ENCODE peak calls at places on chromosome 2, in four cellular contexts. One of them, this sample, is unnamed.

GRCh38 chr2:33426666-33427231 is 49.7 kb upstream of the RASGRP3 start:
- DNase-seq in HepG2: peak
- DNase-seq in PC-3: peak
- DNase-seq in HCT116: no peak
- DNase-seq in this sample: no peak

GRCh38 chr2:39234754-39235153 is 9.0 kb downstream of the CDKL4 start:
- DNase-seq in HCT116: no peak
- DNase-seq in PC-3: peak
- DNase-seq in HepG2: peak
- DNase-seq in this sample: no peak

GRCh38 chr2:29010946-29011649 is 30.0 kb downstream of the TOGARAM2 start:
- DNase-seq in PC-3: no peak
- DNase-seq in HCT116: no peak
- DNase-seq in HepG2: no peak
- DNase-seq in this sample: peak

GRCh38 chr2:100818606-100819364 is 1.2 kb upstream of the NPAS2 start:
- DNase-seq in HCT116: peak
- DNase-seq in HepG2: peak
- DNase-seq in PC-3: peak
- DNase-seq in this sample: peak

GRCh38 chr2:233929352-233929843 is 12.2 kb downstream of the TRPM8 start:
- DNase-seq in PC-3: peak
- DNase-seq in HCT116: peak
- DNase-seq in HepG2: no peak
- DNase-seq in this sample: no peak

GRCh38 chr2:9885036-9885684 is 41.9 kb downstream of the TAF1B start:
- DNase-seq in HCT116: no peak
- DNase-seq in PC-3: no peak
- DNase-seq in HepG2: no peak
- DNase-seq in this sample: no peak

GRCh38 chr2:225270861-225271260 is 128.6 kb upstream of the NYAP2 start:
- DNase-seq in PC-3: peak
- DNase-seq in HepG2: no peak
- DNase-seq in HCT116: peak
- DNase-seq in this sample: no peak

GRCh38 chr2:46308629-46309028 is 11.4 kb downstream of the EPAS1 start:
- DNase-seq in HepG2: peak
- DNase-seq in HCT116: no peak
- DNase-seq in PC-3: no peak
- DNase-seq in this sample: no peak

GRCh38 chr2:14702258-14702657 is 69.7 kb downstream of the LRATD1 start:
- DNase-seq in HCT116: no peak
- DNase-seq in PC-3: no peak
- DNase-seq in HepG2: no peak
- DNase-seq in this sample: no peak

GRCh38 chr2:148234143-148234542 is 213.3 kb downstream of the MBD5 start:
- DNase-seq in HCT116: no peak
- DNase-seq in PC-3: no peak
- DNase-seq in HepG2: no peak
- DNase-seq in this sample: no peak

GRCh38 chr2:163302141-163302540 is 433.7 kb downstream of the FIGN start:
- DNase-seq in HCT116: no peak
- DNase-seq in HepG2: no peak
- DNase-seq in PC-3: no peak
- DNase-seq in this sample: no peak

GRCh38 chr2:134718095-134718955 is 475 bp downstream of the TMEM163 start:
- DNase-seq in HepG2: no peak
- DNase-seq in HCT116: no peak
- DNase-seq in PC-3: no peak
- DNase-seq in this sample: peak

DNA sequence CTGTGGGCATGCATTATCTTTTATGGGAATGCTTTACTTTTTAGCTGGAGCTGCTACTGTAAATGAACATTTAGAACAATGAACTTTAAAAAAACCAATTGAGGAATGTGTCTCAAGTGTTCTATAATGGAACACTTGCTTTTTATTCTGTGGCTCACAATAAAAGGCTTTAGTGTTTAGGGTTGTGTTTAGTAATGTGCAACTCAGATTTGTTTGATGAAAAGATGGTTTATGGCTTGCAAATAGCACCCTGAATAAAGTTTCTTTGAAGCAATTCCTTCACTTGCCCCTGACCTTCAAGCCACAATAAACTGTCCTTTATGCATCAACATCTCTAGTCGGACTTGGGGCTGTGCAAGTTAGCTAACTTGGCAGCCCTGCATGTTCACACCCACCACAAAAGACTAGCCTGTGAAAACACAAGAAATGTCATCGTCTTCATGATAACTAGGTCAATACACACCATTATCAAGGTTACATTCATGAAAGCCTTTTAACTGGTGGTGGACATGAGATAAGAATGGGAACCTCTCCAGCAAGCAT is 98.7 kb downstream of the MYO1B start:
- DNase-seq in HCT116: no peak
- DNase-seq in HepG2: no peak
- DNase-seq in PC-3: no peak
- DNase-seq in this sample: no peak
- H3K9ac ChIP-seq in HCT116: no peak
- H3K9ac ChIP-seq in HepG2: no peak
- H3K9ac ChIP-seq in PC-3: no peak
- H3K9ac ChIP-seq in this sample: no peak

GRCh38 chr2:11377915-11378649 is 33.6 kb upstream of the ROCK2 start:
- DNase-seq in HCT116: no peak
- DNase-seq in HepG2: no peak
- DNase-seq in PC-3: no peak
- DNase-seq in this sample: no peak
- H3K4me3 ChIP-seq in HCT116: no peak
- H3K4me3 ChIP-seq in HepG2: no peak
- H3K4me3 ChIP-seq in PC-3: no peak
- H3K4me3 ChIP-seq in this sample: no peak

DNA sequence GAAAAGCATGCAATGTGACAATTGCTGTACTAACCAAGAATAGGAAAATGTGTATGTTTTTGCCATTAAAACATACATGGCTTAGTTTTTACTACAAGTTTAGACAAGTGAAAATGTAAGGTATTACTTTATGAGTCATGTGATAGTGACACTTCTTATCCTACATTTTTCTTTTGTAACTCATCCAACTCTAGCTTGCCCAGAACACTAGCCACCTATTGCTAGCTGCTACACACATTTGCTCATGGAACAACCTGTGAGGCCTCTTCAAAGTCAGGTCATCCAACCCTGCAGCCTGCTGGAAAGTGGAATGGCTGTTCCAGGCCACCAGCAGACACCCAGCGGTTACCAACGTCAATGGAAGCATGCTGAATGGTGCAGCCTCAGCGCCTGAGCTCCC is 1043.9 kb downstream of the TMEM182 start:
- DNase-seq in PC-3: peak
- DNase-seq in HepG2: no peak
- DNase-seq in HCT116: no peak
- DNase-seq in this sample: no peak
- H2AFZ ChIP-seq in PC-3: no peak
- H2AFZ ChIP-seq in HepG2: no peak
- H2AFZ ChIP-seq in HCT116: no peak
- H2AFZ ChIP-seq in this sample: no peak

DNA sequence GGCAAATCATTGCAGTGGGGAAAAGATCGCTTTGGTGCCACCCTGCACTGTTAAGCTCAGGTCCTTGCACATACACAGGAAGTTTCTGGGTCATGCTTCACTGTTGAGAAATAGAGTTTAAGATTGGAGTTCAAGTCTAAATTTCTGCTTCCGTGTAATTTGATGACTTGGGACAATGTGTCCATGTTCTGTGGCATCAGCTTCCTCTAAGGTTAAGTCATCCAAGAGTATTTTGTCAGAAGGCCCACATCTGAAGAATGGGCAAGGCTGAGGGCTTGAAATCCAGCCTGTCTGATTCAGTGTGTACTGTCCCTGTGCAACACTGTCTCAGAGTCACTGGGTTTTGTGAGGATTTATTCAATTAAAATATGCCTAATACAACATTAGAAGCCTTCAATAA is 880.7 kb downstream of the SUCLG1 start:
- DNase-seq in PC-3: peak
- DNase-seq in HepG2: no peak
- DNase-seq in HCT116: no peak
- DNase-seq in this sample: no peak
- H3K9ac ChIP-seq in PC-3: no peak
- H3K9ac ChIP-seq in HepG2: no peak
- H3K9ac ChIP-seq in HCT116: no peak
- H3K9ac ChIP-seq in this sample: no peak

DNA sequence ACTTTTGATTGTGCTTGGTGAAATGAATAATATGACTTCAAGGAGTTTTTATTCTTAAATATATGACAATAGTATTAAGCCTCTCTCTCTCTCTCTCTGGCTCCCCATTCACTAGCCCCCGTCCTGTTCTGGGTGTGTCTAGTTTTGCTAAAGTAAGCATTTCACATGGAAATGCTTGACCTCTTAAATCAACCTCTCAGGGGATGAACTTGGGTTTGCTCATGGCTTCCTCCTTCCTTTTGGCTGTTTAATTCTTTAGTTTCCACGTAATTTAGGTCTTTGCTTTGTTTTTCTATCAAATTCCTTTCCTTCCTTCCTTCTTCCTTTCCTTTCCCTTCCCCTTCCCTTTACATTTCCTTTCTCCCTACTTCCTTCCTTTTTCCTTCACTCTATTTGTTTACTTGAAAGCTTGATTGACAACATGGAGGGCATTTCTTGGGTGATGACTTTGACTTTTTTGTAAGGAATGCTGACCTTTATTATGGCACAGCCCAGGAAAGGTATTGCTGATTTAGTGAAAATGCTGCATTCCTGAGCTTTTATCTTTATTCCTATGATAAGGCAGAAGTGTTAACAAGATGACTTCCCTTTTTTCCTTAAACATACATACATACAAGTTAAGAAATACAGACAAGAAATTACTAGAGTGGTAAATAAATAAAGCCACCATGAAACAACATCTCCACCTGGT is 3.6 kb downstream of the DPP4 start:
- DNase-seq in HepG2: no peak
- DNase-seq in PC-3: no peak
- DNase-seq in HCT116: no peak
- DNase-seq in this sample: no peak
- H3K4me3 ChIP-seq in HepG2: no peak
- H3K4me3 ChIP-seq in PC-3: no peak
- H3K4me3 ChIP-seq in HCT116: no peak
- H3K4me3 ChIP-seq in this sample: no peak

DNA sequence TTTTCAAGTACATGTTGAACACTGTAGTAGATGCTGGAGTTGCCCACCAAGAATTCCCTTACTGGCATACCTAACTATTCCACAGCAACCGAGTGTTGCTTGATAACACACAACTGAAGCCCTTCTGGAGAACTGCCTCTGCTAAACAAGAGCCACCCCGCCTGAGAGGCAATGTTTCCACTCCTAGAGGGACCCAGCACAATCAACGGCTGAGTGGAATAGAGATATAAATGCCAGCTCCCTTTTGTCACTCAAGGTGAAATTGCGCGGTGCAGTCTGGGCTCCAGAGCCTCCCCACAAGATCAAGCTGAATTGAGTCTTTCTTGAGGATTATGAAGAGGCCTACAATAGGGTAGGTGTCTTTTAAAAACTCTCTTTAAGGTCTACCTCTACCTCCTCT is 49.1 kb upstream of the SCN9A start:
- DNase-seq in HCT116: no peak
- DNase-seq in PC-3: no peak
- DNase-seq in HepG2: no peak
- DNase-seq in this sample: no peak
- H2AFZ ChIP-seq in HCT116: no peak
- H2AFZ ChIP-seq in PC-3: no peak
- H2AFZ ChIP-seq in HepG2: peak
- H2AFZ ChIP-seq in this sample: no peak

GRCh38 chr2:1742300-1742679 is 2.0 kb downstream of the PXDN start:
- DNase-seq in HepG2: no peak
- DNase-seq in HCT116: no peak
- DNase-seq in PC-3: no peak
- DNase-seq in this sample: no peak

GRCh38 chr2:1744446-1745170 is at the start of gene PXDN:
- DNase-seq in HepG2: no peak
- DNase-seq in HCT116: no peak
- DNase-seq in PC-3: peak
- DNase-seq in this sample: peak

GRCh38 chr2:1744151-1744445 is 217 bp downstream of the PXDN start:
- DNase-seq in HepG2: no peak
- DNase-seq in HCT116: no peak
- DNase-seq in PC-3: no peak
- DNase-seq in this sample: peak

GRCh38 chr2:1742680-1743395 is 1.5 kb downstream of the PXDN start:
- DNase-seq in HCT116: no peak
- DNase-seq in PC-3: peak
- DNase-seq in HepG2: no peak
- DNase-seq in this sample: peak

GRCh38 chr2:1743396-1744150 is 742 bp downstream of the PXDN start:
- DNase-seq in PC-3: peak
- DNase-seq in HepG2: no peak
- DNase-seq in HCT116: no peak
- DNase-seq in this sample: peak
- H3K9ac ChIP-seq in PC-3: peak
- H3K9ac ChIP-seq in HepG2: no peak
- H3K9ac ChIP-seq in HCT116: no peak
- H3K9ac ChIP-seq in this sample: peak

DNA sequence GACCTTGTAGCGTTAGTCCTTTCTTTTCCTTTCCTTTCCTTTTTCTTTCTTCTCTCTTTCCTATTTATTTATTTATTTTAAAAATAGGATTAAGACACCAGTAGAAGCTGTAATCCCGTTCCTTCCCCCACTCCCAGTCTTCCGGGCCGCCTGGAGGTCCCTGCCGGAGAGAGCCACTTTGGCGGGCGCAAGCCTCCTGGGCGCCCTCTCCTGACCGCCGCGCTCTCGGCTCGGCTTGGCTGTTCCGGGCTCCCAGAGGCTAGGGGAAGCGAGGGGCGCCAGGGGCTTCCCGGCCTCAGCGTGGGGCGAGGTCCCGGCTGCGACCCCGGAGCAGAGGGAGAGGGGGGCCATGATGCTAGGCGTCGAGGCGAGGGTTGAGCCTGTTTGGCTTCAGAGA is 10.9 kb downstream of the MEIS1 start:
- DNase-seq in HCT116: no peak
- DNase-seq in HepG2: no peak
- DNase-seq in PC-3: no peak
- DNase-seq in this sample: peak
- H3K4me3 ChIP-seq in HCT116: no peak
- H3K4me3 ChIP-seq in HepG2: no peak
- H3K4me3 ChIP-seq in PC-3: no peak
- H3K4me3 ChIP-seq in this sample: peak

DNA sequence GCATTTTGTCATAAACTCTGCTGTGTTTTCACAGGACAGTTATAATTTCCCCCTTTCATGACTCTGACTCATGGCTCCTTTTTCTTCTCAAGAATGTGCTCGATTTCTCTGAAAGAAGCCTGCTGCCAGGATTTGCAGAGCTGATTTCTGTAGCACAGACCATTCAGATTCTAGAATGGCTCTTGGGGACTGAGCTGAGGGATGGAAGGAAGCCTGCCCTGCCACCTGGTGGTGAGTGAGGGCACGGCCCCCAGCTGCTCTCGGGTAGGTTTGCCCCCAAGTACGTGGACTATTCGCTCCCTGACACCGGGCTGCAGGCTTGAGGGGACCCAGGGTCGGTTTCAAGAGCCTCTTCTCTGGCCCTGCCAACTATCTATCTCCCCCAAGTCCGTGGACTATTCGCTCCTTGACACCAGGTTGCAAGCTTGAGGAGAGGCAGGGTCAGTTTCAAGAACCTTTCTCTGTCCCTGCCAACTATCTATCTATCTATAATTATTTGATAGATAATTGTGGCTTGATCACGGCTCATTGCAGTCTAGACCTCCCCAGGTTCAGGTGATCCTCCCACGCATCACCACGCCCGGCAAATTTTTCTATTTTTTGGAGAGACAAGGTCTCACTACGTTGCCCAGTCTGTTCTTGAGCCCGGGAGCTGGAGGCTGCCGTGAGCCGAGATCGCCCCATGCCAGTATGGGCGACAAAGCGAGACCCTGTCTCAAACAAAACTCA is 1.4 kb upstream of the SMYD5 start:
- DNase-seq in PC-3: peak
- DNase-seq in HCT116: no peak
- DNase-seq in HepG2: peak
- DNase-seq in this sample: peak
- H2AFZ ChIP-seq in PC-3: no peak
- H2AFZ ChIP-seq in HCT116: no peak
- H2AFZ ChIP-seq in HepG2: peak
- H2AFZ ChIP-seq in this sample: no peak